ENCODE peak calls at places on chromosomes 7 and 10, in eight cellular contexts. G is A549, T is pancreas, H is heart right ventricle, F is uterus, U is breast epithelium, D is Panc1, V is mammary epithelial cell. L is an unnamed sample.

GRCh38 chr7:42226354-42226941 is 10.6 kb downstream of the GLI3 start:
- DNase-seq in T (no peak), V (peak; percentile 7), F (no peak), G (no peak), D (no peak), H (no peak), U (no peak), L (no peak)

GRCh38 chr10:79410315-79411094 is 34.9 kb downstream of the ZCCHC24 start:
- DNase-seq in F (peak; percentile 39), U (no peak), T (no peak), D (no peak), V (no peak), G (no peak), H (no peak), L (no peak)

GRCh38 chr7:41817386-41817785 is 114.5 kb upstream of the INHBA start:
- DNase-seq in V (peak; percentile 93), F (no peak), T (no peak), H (no peak), D (no peak), G (no peak), U (no peak), L (no peak)

GRCh38 chr7:128697301-128697905 is 25.3 kb downstream of the GARIN1A start:
- DNase-seq in D (no peak), F (no peak), T (peak; percentile 17), G (peak; percentile 87), H (no peak), V (peak; percentile 62), U (no peak), L (no peak)

GRCh38 chr10:133039107-133039822 is 48.5 kb upstream of the ADGRA1 start:
- DNase-seq in T (no peak), U (no peak), H (no peak), V (no peak), F (no peak), G (peak; percentile 44), D (no peak), L (no peak)

GRCh38 chr10:102644646-102645387 is 538 bp downstream of the TRIM8 start:
- DNase-seq in U (peak; percentile 75), T (peak; percentile 85), V (peak; percentile 72), F (peak; percentile 78), G (peak; percentile 90), D (peak; percentile 71), H (peak; percentile 86), L (no peak)

GRCh38 chr10:43086321-43086942 is 9.6 kb downstream of the RET start:
- DNase-seq in V (no peak), D (no peak), U (no peak), G (no peak), F (no peak), H (no peak), T (no peak), L (no peak)

GRCh38 chr10:104322416-104322782 is 15.9 kb downstream of the ITPRIP start:
- DNase-seq in G (no peak), T (no peak), U (no peak), D (no peak), H (no peak), V (peak; percentile 92), F (no peak), L (no peak)

GRCh38 chr10:24552346-24553016 is 171.2 kb downstream of the ARHGAP21 start:
- DNase-seq in G (peak; percentile 58), T (peak; percentile 36), U (peak; percentile 26), V (peak; percentile 67), D (no peak), H (no peak), F (no peak), L (peak; percentile 86)

DNA sequence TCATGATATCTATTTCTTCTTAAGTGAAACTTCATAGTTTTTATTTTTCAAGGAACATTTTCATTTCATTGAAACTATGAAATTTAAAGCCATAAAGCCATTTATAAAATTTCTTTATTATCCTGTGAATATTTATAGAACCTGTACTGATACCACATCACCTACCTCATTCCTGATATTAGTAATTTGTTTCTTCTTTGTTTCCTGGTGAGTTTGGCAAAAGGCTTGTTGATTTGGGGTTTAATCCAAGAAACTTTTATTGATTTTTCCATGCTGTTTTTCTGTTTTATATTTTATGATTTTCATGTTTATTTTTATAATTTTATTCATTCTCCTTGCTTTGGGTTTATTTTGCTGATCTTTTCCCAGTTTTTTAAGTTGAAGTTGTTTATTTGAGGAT is 669.4 kb downstream of the NXPH1 start:
- DNase-seq in V (no peak), F (no peak), T (no peak), G (no peak), U (no peak), D (no peak), H (no peak), L (no peak)
- H3K4me3 ChIP-seq in V (no peak overlapping the region), F (no peak overlapping the region), T (no peak overlapping the region), G (no peak overlapping the region), U (no peak overlapping the region), D (no peak overlapping the region), H (no peak overlapping the region), L (no peak overlapping the region)

DNA sequence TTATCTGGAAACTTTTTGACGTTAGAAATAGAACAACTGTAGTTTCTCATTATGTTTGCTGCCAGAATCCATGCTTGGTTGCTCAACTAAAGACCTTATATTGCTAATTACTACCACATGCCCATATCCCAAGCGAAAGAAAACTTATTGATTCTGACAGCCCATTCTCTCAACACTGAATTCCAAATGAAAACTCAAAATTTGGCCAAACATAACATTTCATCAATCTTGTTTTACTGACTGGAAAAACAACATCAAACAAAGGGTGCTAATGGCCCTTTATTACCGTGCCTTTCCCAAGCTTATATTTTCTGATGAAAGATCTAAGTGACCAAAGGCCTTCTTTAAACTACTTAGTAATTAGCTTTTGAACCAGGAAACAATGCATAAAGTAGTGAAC is 531.9 kb downstream of the KCNMA1 start:
- DNase-seq in G (no peak), U (no peak), T (no peak), V (no peak), F (no peak), H (no peak), D (no peak), L (no peak)
- H3K4me1 ChIP-seq in G (no peaks in the 10 kb centered on the region), U (no peaks in the 10 kb centered on the region), T (no peaks in the 10 kb centered on the region), V (no peaks in the 10 kb centered on the region), F (peaks cover 3% of the 10 kb centered on the region), H (no peaks in the 10 kb centered on the region), D (no peaks in the 10 kb centered on the region), L (peaks cover 52% of the 10 kb centered on the region)

GRCh38 chr7:157299613-157300405 is 37.0 kb upstream of the DNAJB6 start:
- DNase-seq in H (no peak), V (no peak), D (no peak), G (peak; percentile 87), T (no peak), U (no peak), F (no peak), L (no peak)
- TF ChIP-seq CTCF in H (no peak), V (peak; percentile 51), D (peak; percentile 82), G (peak; percentile 58), T (no peak), U (no peak), F (no peak), L (no peak)

DNA sequence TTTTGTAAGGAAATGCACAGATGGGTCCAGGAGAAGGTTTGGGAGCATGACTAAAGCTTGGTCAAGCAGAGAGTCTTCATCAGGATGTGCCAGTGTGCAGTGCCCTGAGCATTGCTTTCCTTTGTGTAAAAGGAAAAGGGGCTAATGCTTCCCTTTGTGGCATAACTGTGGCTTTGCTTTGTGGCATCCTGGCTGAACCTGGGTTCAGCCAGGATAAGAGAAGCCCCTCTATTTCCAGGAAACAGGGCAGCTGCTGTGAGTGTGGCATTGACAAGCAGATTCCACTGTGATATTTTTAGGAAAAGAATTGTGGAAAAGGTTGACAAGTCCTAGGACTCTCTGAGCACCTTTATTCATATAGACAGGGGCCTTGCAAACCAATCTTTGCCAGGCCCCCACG is 193.4 kb upstream of the CXCL12 start:
- DNase-seq in V (no peak), T (no peak), F (no peak), H (no peak), G (no peak), U (no peak), D (no peak), L (no peak)
- H3K4me3 ChIP-seq in V (no peak overlapping the region), T (no peak overlapping the region), F (no peak overlapping the region), H (no peak overlapping the region), G (no peak overlapping the region), U (no peak overlapping the region), D (no peak overlapping the region), L (no peak overlapping the region)